ENCODE peak calls at places on chromosome 5, in five cellular contexts. P is astrocyte; G is activated CD8-positive, alpha-beta memory T cell treated with anti-CD3 and anti-CD28 coated beads, Interleukin-2, amount 10 ng/mL, durations not matched to agents 7 days and 5 days; H is GM23248; Y is NCI-H774. I is an unnamed sample.

GRCh38 chr5:122184676-122185255 is 55.4 kb downstream of the ZNF474 start:
- DNase-seq in P (no peak), G (no peak), H (no peak), Y (no peak), I (no peak)

GRCh38 chr5:113846941-113847340 is 333.4 kb downstream of the YTHDC2 start:
- DNase-seq in P (no peak), G (no peak), H (no peak), Y (no peak), I (peak; percentile 8)

GRCh38 chr5:159444441-159445082 is 114.3 kb upstream of the IL12B start:
- DNase-seq in P (peak; percentile 33), G (no peak), H (peak; percentile 66), Y (no peak), I (peak; percentile 71)

GRCh38 chr5:7849531-7850240 is 1.2 kb downstream of the CFAP90 start:
- DNase-seq in P (no peak), G (no peak), H (peak; percentile 18), Y (peak; percentile 7), I (peak; percentile 24)

GRCh38 chr5:98791110-98791509 is 17.6 kb downstream of the RGMB start:
- DNase-seq in P (no peak), G (no peak), H (peak; percentile 39), Y (no peak), I (no peak)

GRCh38 chr5:79990598-79991507 is at the start of gene MTX3:
- DNase-seq in P (peak; percentile 67), G (peak; percentile 96), H (peak; percentile 93), Y (peak; percentile 83), I (peak; percentile 81)

GRCh38 chr5:129120158-129120581 is 25.6 kb downstream of the ISOC1 start:
- DNase-seq in P (no peak), G (no peak), H (no peak), Y (no peak), I (no peak)

GRCh38 chr5:155140646-155141045 is 127.1 kb downstream of the KIF4B start:
- DNase-seq in P (no peak), G (no peak), H (no peak), Y (no peak), I (peak; percentile 46)

GRCh38 chr5:170542691-170543275 is 39.0 kb downstream of the KCNIP1 start:
- DNase-seq in P (no peak), G (no peak), H (no peak), Y (no peak), I (no peak)

GRCh38 chr5:122351416-122352157 is 39.5 kb downstream of the SNCAIP start:
- DNase-seq in P (no peak), G (no peak), H (peak; percentile 42), Y (no peak), I (no peak)

I was measured in epithelial cell of esophagus.